ENCODE peak calls at places on chromosome 6, in eight cellular contexts. Y is CD8-positive, alpha-beta T cell; U is fibroblast of gingiva; Q is neural crest cell; C is stimulated activated CD4-positive, alpha-beta T cell treated with anti-CD3 and anti-CD28 coated beads, Interleukin-1b, Interleukin-23, amount 100 ng/mL, for 24 hours; G is HEK293T; R is stimulated activated naive CD8-positive, alpha-beta T cell treated with anti-CD3 and anti-CD28 coated beads, Interleukin-15, amount 100 ng/mL, for 72 hours; I is NCI-H1417. K is an unnamed sample.

GRCh38 chr6:52976149-52976548 is 18.9 kb downstream of the GSTA4 start:
- DNase-seq in Y (no peak), U (no peak), Q (no peak), C (no peak), G (no peak), R (no peak), I (no peak), K (no peak)

GRCh38 chr6:87808005-87808757 is 106.1 kb upstream of the AKIRIN2 start:
- DNase-seq in Y (no peak), U (no peak), Q (no peak), C (no peak), G (no peak), R (no peak), I (peak; percentile 6), K (no peak)

GRCh38 chr6:17132967-17133366 is 31.1 kb downstream of the STMND1 start:
- DNase-seq in Y (no peak), U (no peak), Q (no peak), C (no peak), G (no peak), R (no peak), I (no peak), K (no peak)

GRCh38 chr6:150967381-150967780 is 101.9 kb downstream of the MTHFD1L start:
- DNase-seq in Y (no peak), U (no peak), Q (no peak), C (no peak), G (no peak), R (no peak), I (no peak), K (no peak)

GRCh38 chr6:2783188-2783957 is 18.2 kb downstream of the WRNIP1 start:
- DNase-seq in Y (no peak), U (no peak), Q (no peak), C (no peak), G (no peak), R (no peak), I (no peak), K (no peak)

GRCh38 chr6:37204014-37204751 is 34.2 kb downstream of the PIM1 start:
- DNase-seq in Y (no peak), U (peak; percentile 13), Q (no peak), C (no peak), G (no peak), R (no peak), I (no peak), K (no peak)

GRCh38 chr6:89842228-89842627 is 12.5 kb downstream of the CASP8AP2 start:
- DNase-seq in Y (no peak), U (peak; percentile 13), Q (no peak), C (no peak), G (no peak), R (no peak), I (no peak), K (no peak)

GRCh38 chr6:7833753-7834075 is 76.9 kb downstream of the TXNDC5 start:
- DNase-seq in Y (no peak), U (no peak), Q (no peak), C (no peak), G (no peak), R (no peak), I (no peak), K (no peak)

GRCh38 chr6:71107935-71108420 is 151.1 kb upstream of the B3GAT2 start:
- DNase-seq in Y (no peak), U (peak; percentile 43), Q (no peak), C (no peak), G (peak; percentile 48), R (no peak), I (peak; percentile 46), K (no peak)

GRCh38 chr6:2790588-2790987 is 25.4 kb downstream of the WRNIP1 start:
- DNase-seq in Y (no peak), U (peak; percentile 57), Q (no peak), C (no peak), G (peak; percentile 32), R (no peak), I (no peak), K (no peak)

GRCh38 chr6:51322505-51322904 is 503.8 kb downstream of the TFAP2B start:
- DNase-seq in Y (no peak), U (peak; percentile 7), Q (no peak), C (no peak), G (no peak), R (no peak), I (no peak), K (no peak)

GRCh38 chr6:83474309-83474708 is 38.0 kb upstream of the PRSS35 start:
- DNase-seq in Y (no peak), U (peak; percentile 11), Q (no peak), C (no peak), G (no peak), R (no peak), I (peak; percentile 54), K (no peak)

GRCh38 chr6:40722081-40722480 is 134.9 kb upstream of the LRFN2 start:
- DNase-seq in Y (no peak), U (no peak), Q (no peak), C (no peak), G (no peak), R (no peak), I (no peak), K (no peak)

GRCh38 chr6:21135484-21136005 is 458.0 kb upstream of the SOX4 start:
- DNase-seq in Y (no peak), U (no peak), Q (no peak), C (no peak), G (no peak), R (no peak), I (no peak), K (no peak)

GRCh38 chr6:90764001-90764400 is 177.1 kb upstream of the MAP3K7 start:
- DNase-seq in Y (no peak), U (no peak), Q (no peak), C (no peak), G (no peak), R (no peak), I (no peak), K (no peak)

GRCh38 chr6:17585766-17586502 is 14.2 kb upstream of the FAM8A1 start:
- DNase-seq in Y (no peak), U (no peak), Q (no peak), C (no peak), G (peak; percentile 23), R (no peak), I (no peak), K (no peak)

GRCh38 chr6:149566372-149567193 is at the start of gene GINM1:
- DNase-seq in Y (peak; percentile 52), U (peak; percentile 25), Q (peak; percentile 42), C (peak; percentile 34), G (peak; percentile 47), R (peak; percentile 52), I (peak; percentile 91), K (peak; percentile 45)

GRCh38 chr6:8215631-8216030 is 113.3 kb upstream of the EEF1E1 start:
- DNase-seq in Y (no peak), U (no peak), Q (no peak), C (no peak), G (no peak), R (no peak), I (no peak), K (no peak)

GRCh38 chr6:1686117-1687098 is 76.7 kb downstream of the FOXC1 start:
- DNase-seq in Y (no peak), U (peak; percentile 95), Q (no peak), C (no peak), G (no peak), R (no peak), I (no peak), K (no peak)

GRCh38 chr6:109458774-109459531 is 3.4 kb upstream of the MICAL1 start:
- DNase-seq in Y (peak; percentile 69), U (no peak), Q (no peak), C (no peak), G (no peak), R (peak; percentile 46), I (no peak), K (peak; percentile 40)

GRCh38 chr6:106104476-106104875 is 18.3 kb downstream of the PRDM1 start:
- DNase-seq in Y (no peak), U (no peak), Q (no peak), C (no peak), G (no peak), R (no peak), I (no peak), K (no peak)

GRCh38 chr6:158068156-158068892 is 86.7 kb downstream of the SYNJ2 start:
- DNase-seq in Y (no peak), U (no peak), Q (no peak), C (no peak), G (no peak), R (no peak), I (no peak), K (no peak)

GRCh38 chr6:41027799-41028617 is 11.0 kb downstream of the UNC5CL start:
- DNase-seq in Y (peak; percentile 60), U (peak; percentile 67), Q (peak; percentile 96), C (peak; percentile 69), G (peak; percentile 86), R (peak; percentile 84), I (peak; percentile 80), K (peak; percentile 77)

GRCh38 chr6:45377041-45377554 is 636 bp downstream of the SUPT3H start:
- DNase-seq in Y (no peak), U (peak; percentile 1), Q (no peak), C (no peak), G (no peak), R (no peak), I (no peak), K (no peak)

GRCh38 chr6:26064619-26065257 is 22.5 kb upstream of the HFE start:
- DNase-seq in Y (peak; percentile 41), U (peak; percentile 38), Q (peak; percentile 18), C (no peak), G (peak; percentile 49), R (peak; percentile 26), I (peak; percentile 11), K (peak; percentile 12)

GRCh38 chr6:99241905-99242534 is 107.5 kb downstream of the FAXC start:
- DNase-seq in Y (no peak), U (no peak), Q (peak; percentile 31), C (no peak), G (peak; percentile 53), R (no peak), I (peak; percentile 30), K (no peak)

GRCh38 chr6:814378-815347 is 121.7 kb upstream of the EXOC2 start:
- DNase-seq in Y (no peak), U (no peak), Q (no peak), C (no peak), G (no peak), R (no peak), I (no peak), K (no peak)

GRCh38 chr6:108774555-108774954 is 73.7 kb upstream of the ARMC2 start:
- DNase-seq in Y (no peak), U (no peak), Q (no peak), C (no peak), G (no peak), R (no peak), I (no peak), K (no peak)

GRCh38 chr6:42453649-42454427 is 2.1 kb upstream of the TRERF1 start:
- DNase-seq in Y (no peak), U (peak; percentile 26), Q (peak; percentile 29), C (no peak), G (peak; percentile 37), R (no peak), I (peak; percentile 64), K (no peak)

GRCh38 chr6:106077170-106077569 is 9.0 kb upstream of the PRDM1 start:
- DNase-seq in Y (no peak), U (no peak), Q (no peak), C (no peak), G (no peak), R (no peak), I (no peak), K (no peak)

GRCh38 chr6:152380351-152380767 is 256.8 kb downstream of the SYNE1 start:
- DNase-seq in Y (no peak), U (peak; percentile 74), Q (no peak), C (no peak), G (no peak), R (no peak), I (no peak), K (no peak)

K was measured in activated T-helper 2 cell treated with anti-CD3 and anti-CD28 coated beads, Interferon-gamma antibody, Interleukin-2, Interleukin-4, amounts not matched to agents 10 μg/mL and 5 μg/mL and 100 μg/mL, durations not matched to agents 14 hours and 24 hours and 36 hours.